ENCODE peak calls at places on chromosome 14, in seven cellular contexts. V is mammary epithelial cell, P is GM23248, D is adipocyte, U is cardiac muscle cell, O is aorta, L is tibial artery. H is an unnamed sample. For H3K36me3 and H3K4me1, the result is how much of the 10 kb centered on the place peaks cover.

GRCh38 chr14:73238941-73239340 is 1.6 kb downstream of the PAPLN start:
- DNase-seq in L (peak), D (peak), U (no peak), V (no peak), O (peak), P (no peak), H (no peak)

GRCh38 chr14:80577599-80577998 is 363.9 kb downstream of the CEP128 start:
- DNase-seq in U (no peak), O (no peak), D (no peak), V (no peak), P (no peak), L (no peak), H (no peak)

GRCh38 chr14:60563113-60563512 is 54.2 kb downstream of the SIX6 start:
- DNase-seq in O (no peak), U (peak), V (no peak), L (no peak), D (peak), P (peak), H (no peak)

GRCh38 chr14:90300649-90301048 is 31.1 kb downstream of the NRDE2 start:
- DNase-seq in V (no peak), O (no peak), L (no peak), U (peak), P (peak), D (peak), H (no peak)

GRCh38 chr14:65991124-65991523 is 495.0 kb upstream of the CCDC196 start:
- DNase-seq in O (no peak), D (no peak), V (no peak), P (no peak), L (no peak), U (no peak), H (no peak)

GRCh38 chr14:77302926-77303325 is 17.8 kb downstream of the POMT2 start:
- DNase-seq in P (peak), D (peak), L (no peak), V (peak), O (no peak), U (peak), H (no peak)

GRCh38 chr14:58829594-58829993 is 191.8 kb downstream of the DACT1 start:
- DNase-seq in L (no peak), D (peak), V (peak), O (no peak), P (no peak), U (no peak), H (no peak)

GRCh38 chr14:59126714-59127436 is 61.6 kb upstream of the DAAM1 start:
- DNase-seq in P (peak), O (no peak), U (peak), V (peak), D (peak), L (no peak), H (peak)

GRCh38 chr14:73180385-73180805 is 44.1 kb downstream of the PSEN1 start:
- DNase-seq in U (peak), O (no peak), L (no peak), P (peak), V (peak), D (peak), H (peak)

GRCh38 chr14:106318700-106319099 is 792.3 kb downstream of the TMEM121 start:
- DNase-seq in D (no peak), U (no peak), L (no peak), V (no peak), P (no peak), O (no peak), H (no peak)

GRCh38 chr14:90301580-90302181 is 30.1 kb downstream of the NRDE2 start:
- DNase-seq in O (no peak), U (peak), L (no peak), V (peak), D (peak), P (peak), H (no peak)

GRCh38 chr14:95235351-95235750 is 78.0 kb upstream of the DICER1 start:
- DNase-seq in O (no peak), L (no peak), P (peak), D (no peak), V (no peak), U (no peak), H (no peak)

GRCh38 chr14:79511146-79511545 is 700.2 kb downstream of the DIO2 start:
- DNase-seq in O (no peak), L (no peak), V (no peak), U (no peak), P (no peak), D (no peak), H (no peak)

GRCh38 chr14:89639687-89640086 is 222.7 kb upstream of the FOXN3 start:
- DNase-seq in L (no peak), P (no peak), O (no peak), U (no peak), D (no peak), V (no peak), H (no peak)

GRCh38 chr14:20681348-20682126 is 2.8 kb upstream of the RNASE4 start:
- DNase-seq in D (peak), O (peak), L (peak), U (peak), V (peak), P (peak), H (peak)

GRCh38 chr14:61754627-61755381 is 7.4 kb upstream of the SNAPC1 start:
- DNase-seq in P (peak), O (no peak), V (no peak), L (no peak), D (peak), U (peak), H (no peak)

GRCh38 chr14:65866906-65867305 is 454.4 kb downstream of the FUT8 start:
- DNase-seq in P (peak), D (no peak), L (no peak), U (peak), O (no peak), V (no peak), H (no peak)

GRCh38 chr14:81536125-81536771 is 2.6 kb upstream of the SEL1L start:
- DNase-seq in P (no peak), D (no peak), L (no peak), V (no peak), O (no peak), U (no peak), H (no peak)

GRCh38 chr14:101581806-101582205 is 20.5 kb downstream of the DIO3 start:
- DNase-seq in L (no peak), D (no peak), P (no peak), V (no peak), U (no peak), O (peak), H (no peak)

GRCh38 chr14:34297786-34298520 is 164.1 kb downstream of the SPTSSA start:
- DNase-seq in P (no peak), U (no peak), O (no peak), L (no peak), V (peak), D (no peak), H (peak)

GRCh38 chr14:76376409-76376877 is 506 bp downstream of the ESRRB start:
- DNase-seq in D (no peak), V (no peak), U (no peak), P (no peak), O (no peak), L (no peak), H (no peak)

GRCh38 chr14:70789361-70789760 is 20.0 kb downstream of the MAP3K9 start:
- DNase-seq in O (no peak), V (peak), P (peak), D (peak), L (peak), U (peak), H (no peak)

GRCh38 chr14:32825058-32825457 is 113.6 kb upstream of the NPAS3 start:
- DNase-seq in D (no peak), V (no peak), P (no peak), L (no peak), O (no peak), U (no peak), H (no peak)

GRCh38 chr14:22846811-22847307 is 10.5 kb downstream of the MMP14 start:
- DNase-seq in D (no peak), V (no peak), L (no peak), P (no peak), O (peak), U (no peak), H (no peak)

GRCh38 chr14:22847661-22848341 is 11.4 kb downstream of the MMP14 start:
- DNase-seq in U (peak), L (no peak), V (peak), P (peak), D (peak), O (peak), H (no peak)

GRCh38 chr14:22850944-22851790 is 14.8 kb downstream of the MMP14 start:
- DNase-seq in P (peak), V (peak), O (peak), D (peak), L (peak), U (peak), H (no peak)

GRCh38 chr14:22848391-22849164 is 12.2 kb downstream of the MMP14 start:
- DNase-seq in P (peak), O (peak), D (peak), U (peak), V (peak), L (peak), H (no peak)

DNA sequence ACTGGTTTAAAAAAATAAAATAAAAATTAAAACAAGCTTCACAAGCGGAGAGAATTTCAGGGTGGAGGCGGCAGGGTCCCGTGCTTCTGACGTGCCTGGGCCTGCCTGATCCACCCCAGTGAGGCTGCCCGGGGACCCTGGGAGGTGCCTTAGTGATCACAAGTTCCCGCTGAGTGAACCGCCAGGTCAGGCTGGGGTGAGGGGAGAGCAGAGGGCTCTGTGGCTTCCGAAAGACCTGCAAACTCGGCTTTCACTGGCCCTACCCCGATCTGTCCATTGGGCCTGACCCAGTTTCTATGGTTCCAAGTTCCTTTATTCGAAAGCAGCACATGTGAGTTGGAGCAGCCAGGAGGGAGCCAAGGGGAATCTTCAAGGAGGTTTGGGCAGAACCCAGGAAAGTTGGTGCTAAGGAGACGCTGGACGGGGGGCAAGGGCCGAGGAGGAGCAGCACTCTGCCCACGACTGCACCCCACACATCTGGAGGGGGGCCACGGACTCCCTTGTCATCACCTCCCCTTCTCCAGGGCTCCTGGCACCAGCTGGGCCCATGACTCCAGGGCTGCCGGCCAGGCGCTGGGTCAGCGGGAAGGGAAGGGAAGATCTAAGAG is 12.9 kb downstream of the MMP14 start:
- DNase-seq in U (peak), V (peak), P (peak), O (peak), D (no peak), L (peak), H (no peak)
- H3K4me3 ChIP-seq in U (no peak), V (no peak), P (peak), O (no peak), D (peak), L (peak), H (no peak)

GRCh38 chr14:55662757-55663156 is 82.8 kb downstream of the KTN1 start:
- DNase-seq in V (no peak), U (no peak), L (no peak), D (no peak), O (no peak), P (no peak), H (no peak)
- H3K36me3 ChIP-seq in V (under half), U (under half), L (under half), D (half or more), O (under half), P (under half), H (under half)

GRCh38 chr14:105201156-105201927 is 20.2 kb upstream of the NUDT14 start:
- DNase-seq in D (no peak), L (no peak), U (no peak), P (no peak), O (no peak), V (no peak), H (no peak)
- H3K4me1 ChIP-seq in D (under half), L (half or more), U (under half), P (under half), O (under half), V (under half), H (under half)

DNA sequence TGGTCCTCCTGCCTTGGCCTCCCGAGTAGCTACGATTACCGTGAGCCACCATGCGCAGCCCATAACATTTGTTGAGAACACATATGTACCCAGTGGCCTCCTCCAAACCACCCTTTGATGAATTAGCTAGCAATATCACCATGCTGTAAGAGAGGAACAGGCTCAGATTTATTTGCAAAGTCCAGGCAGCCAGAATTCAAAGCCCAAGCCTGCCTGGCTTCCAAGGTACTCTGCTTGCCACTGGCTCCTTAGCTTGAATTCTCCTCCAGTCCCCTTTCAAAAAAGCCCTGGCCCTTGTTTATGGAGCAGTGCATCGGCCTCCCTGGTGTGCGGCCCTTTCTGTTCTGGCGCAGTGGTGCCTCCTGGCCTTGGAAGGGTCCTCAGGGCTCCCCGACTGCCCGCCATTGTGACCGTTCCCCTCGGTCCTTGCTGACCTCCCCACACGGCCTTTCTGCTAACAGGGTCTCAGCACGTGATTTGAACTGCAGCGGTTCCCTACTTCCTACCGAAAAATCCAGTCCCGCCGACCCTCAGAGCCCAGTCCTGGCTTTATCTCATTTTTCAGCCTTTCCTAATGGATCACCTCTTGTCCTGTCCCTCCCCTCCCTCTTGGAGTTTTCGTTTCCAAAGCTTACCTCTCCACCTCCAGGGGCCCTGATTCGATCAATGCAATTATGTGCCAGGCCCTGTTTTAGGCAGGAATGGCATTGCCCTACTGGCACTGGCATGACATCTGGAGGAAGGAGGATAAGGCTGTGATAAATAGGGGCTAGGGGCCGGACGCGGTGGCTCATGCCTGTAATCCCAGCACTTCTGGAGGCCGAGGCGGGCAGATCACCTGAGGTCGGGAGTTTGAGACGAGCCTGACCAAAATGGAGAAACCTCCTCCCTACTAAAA is 22.0 kb downstream of the SLC25A29 start:
- DNase-seq in V (no peak), U (no peak), P (no peak), D (no peak), O (peak), L (no peak), H (no peak)
- H3K4me3 ChIP-seq in V (no peak), U (no peak), P (peak), D (peak), O (no peak), L (peak), H (no peak)

DNA sequence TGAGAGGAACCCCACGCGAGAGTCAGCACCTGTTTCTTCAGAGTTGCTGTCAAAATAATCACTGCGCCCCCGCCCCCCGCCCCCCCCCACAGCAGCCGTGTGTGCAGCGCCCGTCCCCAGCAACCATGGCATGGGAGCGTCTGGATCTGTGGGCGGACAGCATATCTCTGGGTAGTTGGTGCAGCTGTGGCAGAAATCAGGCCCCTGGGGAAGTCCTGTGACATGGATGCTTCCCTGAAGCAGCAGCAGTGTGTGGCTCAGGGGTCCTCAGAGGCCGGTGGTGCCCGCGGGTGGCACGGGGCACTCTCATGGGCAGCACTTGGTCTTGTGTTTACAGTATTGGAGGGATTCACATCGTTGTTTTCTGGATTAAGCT is 19.2 kb downstream of the XRCC3 start:
- DNase-seq in L (no peak), V (no peak), U (no peak), O (peak), D (no peak), P (no peak), H (no peak)
- H3K36me3 ChIP-seq in L (half or more), V (under half), U (under half), O (under half), D (half or more), P (under half), H (half or more)

GRCh38 chr14:35368993-35369392 is 35.6 kb downstream of the NFKBIA start:
- DNase-seq in L (no peak), U (no peak), P (no peak), O (peak), D (no peak), V (no peak), H (no peak)
- H3K4me1 ChIP-seq in L (half or more), U (under half), P (under half), O (under half), D (under half), V (under half), H (under half)

DNA sequence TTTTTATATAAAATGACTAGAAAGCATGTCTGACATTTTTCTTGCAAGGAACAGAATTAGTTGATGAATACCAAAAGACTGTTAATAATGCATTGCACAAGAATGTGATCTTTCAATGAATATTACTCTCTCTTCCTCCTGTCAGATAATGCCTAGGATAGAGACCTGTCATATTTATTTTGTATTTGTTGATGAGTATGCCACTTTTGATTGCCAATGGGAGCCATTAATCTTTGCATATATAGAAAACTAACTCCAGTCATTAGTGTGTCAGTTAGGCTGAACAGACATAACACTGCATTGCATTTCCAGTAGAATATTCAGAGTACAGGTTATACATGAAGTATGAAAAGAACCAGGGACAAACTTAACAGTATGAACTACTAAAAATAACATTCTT is 1125.3 kb downstream of the LRFN5 start:
- DNase-seq in D (no peak), L (no peak), O (no peak), P (no peak), U (no peak), V (no peak), H (no peak)
- H3K4me3 ChIP-seq in D (no peak), L (no peak), O (no peak), P (no peak), U (no peak), V (no peak), H (no peak)

DNA sequence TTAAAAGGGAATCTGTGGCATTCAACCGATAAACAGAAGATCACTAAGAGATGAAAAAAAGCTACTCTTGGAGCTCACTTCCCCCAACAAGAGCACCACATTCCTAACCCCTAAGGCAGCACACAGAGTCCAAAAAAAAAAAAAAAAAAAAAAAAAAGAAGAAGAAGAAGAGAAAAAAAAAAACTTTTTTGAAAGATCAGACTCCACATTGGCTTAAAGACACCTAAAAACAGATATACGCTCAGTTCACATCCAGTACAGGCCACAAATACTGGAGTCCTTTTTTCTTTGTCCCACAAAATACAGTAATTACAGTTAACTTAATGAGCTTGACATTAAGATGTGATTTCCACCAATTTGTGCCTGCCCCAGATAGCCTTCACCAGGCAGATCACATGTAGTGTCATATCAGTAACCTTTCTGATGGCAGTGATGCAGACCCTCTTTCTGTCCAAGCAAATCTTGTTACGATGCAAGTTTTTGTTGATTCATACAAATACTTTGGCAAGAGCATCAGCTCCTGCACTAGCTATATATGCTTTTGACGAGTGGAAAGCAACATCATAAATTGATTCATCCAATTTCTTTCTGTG is 20.7 kb downstream of the COCH start:
- DNase-seq in L (no peak), V (no peak), D (no peak), O (no peak), U (no peak), P (no peak), H (no peak)
- H3K36me3 ChIP-seq in L (under half), V (under half), D (under half), O (under half), U (under half), P (under half), H (under half)

DNA sequence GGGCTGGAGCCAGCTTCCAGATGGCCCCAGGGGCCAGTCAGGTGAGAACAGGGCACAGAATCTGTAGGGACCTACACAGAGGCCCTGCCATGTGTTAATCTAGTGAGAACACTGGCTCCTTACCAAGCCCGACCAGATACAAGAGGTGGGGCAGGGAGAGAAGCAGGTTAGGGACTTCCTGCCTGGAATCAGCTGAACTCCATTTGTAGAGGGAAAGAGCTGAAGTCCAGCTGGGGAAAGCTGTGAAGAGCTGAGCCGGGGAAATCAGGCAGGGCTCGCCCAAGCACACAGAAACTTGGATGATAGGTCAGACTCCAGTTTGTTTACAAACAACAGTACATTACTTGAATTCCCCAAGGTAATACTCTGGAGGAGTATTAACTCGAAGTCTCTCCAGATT is 46.7 kb downstream of the PTGER2 start:
- DNase-seq in D (no peak), L (no peak), P (no peak), U (peak), O (no peak), V (no peak), H (no peak)
- H3K4me1 ChIP-seq in D (under half), L (under half), P (under half), U (under half), O (under half), V (under half), H (under half)

H was measured in HAP-1.